ENCODE peak calls at places on chromosomes 6 and 20, in six cellular contexts. U is RPMI8226, N is NCI-H774, F is AG09319, C is BJ, K is stromal cell of bone marrow. M is an unnamed sample.

GRCh38 chr6:161498359-161498758 is 224.5 kb upstream of the AGPAT4 start:
- DNase-seq in U (peak), N (no peak), F (peak), C (no peak), K (peak), M (peak)

GRCh38 chr6:99189823-99190721 is 159.4 kb downstream of the FAXC start:
- DNase-seq in U (no peak), N (no peak), F (no peak), C (no peak), K (no peak), M (no peak)

GRCh38 chr6:166244353-166245045 is 63.7 kb downstream of the PRR18 start:
- DNase-seq in U (no peak), N (no peak), F (no peak), C (no peak), K (no peak), M (no peak)

GRCh38 chr6:946546-946945 is 253.6 kb upstream of the EXOC2 start:
- DNase-seq in U (no peak), N (no peak), F (peak), C (peak), K (peak), M (peak)

GRCh38 chr6:129812145-129812777 is 48.9 kb downstream of the TMEM244 start:
- DNase-seq in U (no peak), N (no peak), F (no peak), C (no peak), K (no peak), M (no peak)

GRCh38 chr6:136784910-136785746 is 7.1 kb downstream of the MAP3K5 start:
- DNase-seq in U (peak), N (no peak), F (no peak), C (no peak), K (no peak), M (no peak)

GRCh38 chr6:166640342-166641043 is 13.4 kb upstream of the RPS6KA2 start:
- DNase-seq in U (no peak), N (no peak), F (no peak), C (no peak), K (no peak), M (no peak)

GRCh38 chr6:116945809-116946208 is 68.8 kb downstream of the RFX6 start:
- DNase-seq in U (no peak), N (no peak), F (no peak), C (no peak), K (no peak), M (no peak)

GRCh38 chr6:8481727-8482126 is 46.4 kb upstream of the SLC35B3 start:
- DNase-seq in U (peak), N (no peak), F (no peak), C (no peak), K (no peak), M (peak)

GRCh38 chr6:162638931-162639574 is 88.5 kb downstream of the PRKN start:
- DNase-seq in U (no peak), N (no peak), F (no peak), C (no peak), K (no peak), M (no peak)

GRCh38 chr6:139647816-139648215 is 273.4 kb upstream of the CITED2 start:
- DNase-seq in U (no peak), N (no peak), F (no peak), C (no peak), K (no peak), M (no peak)

GRCh38 chr6:32852018-32852843 is 1.3 kb downstream of the TAP1 start:
- DNase-seq in U (no peak), N (no peak), F (no peak), C (no peak), K (no peak), M (no peak)

GRCh38 chr20:4896971-4897497 is 104.3 kb downstream of the SLC23A2 start:
- DNase-seq in U (peak), N (no peak), F (no peak), C (no peak), K (no peak), M (no peak)

GRCh38 chr6:159037746-159038290 is 7.0 kb downstream of the TAGAP start:
- DNase-seq in U (no peak), N (no peak), F (no peak), C (no peak), K (no peak), M (no peak)

GRCh38 chr20:23332467-23332866 is 18.1 kb upstream of the NXT1 start:
- DNase-seq in U (no peak), N (no peak), F (no peak), C (no peak), K (no peak), M (no peak)

GRCh38 chr6:2763345-2763841 is 1.8 kb upstream of the WRNIP1 start:
- DNase-seq in U (no peak), N (no peak), F (no peak), C (no peak), K (no peak), M (no peak)

GRCh38 chr20:9508240-9508661 is 6.1 kb upstream of the LAMP5 start:
- DNase-seq in U (no peak), N (no peak), F (no peak), C (no peak), K (no peak), M (no peak)

GRCh38 chr6:31900917-31901414 is 920 bp downstream of the ZBTB12 start:
- DNase-seq in U (no peak), N (no peak), F (no peak), C (no peak), K (no peak), M (no peak)

GRCh38 chr20:34600892-34601653 is 42.6 kb downstream of the MAP1LC3A start:
- DNase-seq in U (no peak), N (no peak), F (no peak), C (no peak), K (no peak), M (no peak)

GRCh38 chr20:478949-479429 is 16.7 kb upstream of the TBC1D20 start:
- DNase-seq in U (peak), N (peak), F (peak), C (no peak), K (no peak), M (peak)

GRCh38 chr6:11747021-11747420 is 31.6 kb downstream of the ADTRP start:
- DNase-seq in U (no peak), N (no peak), F (no peak), C (no peak), K (no peak), M (no peak)

GRCh38 chr6:160238786-160239751 is 19.6 kb downstream of the SLC22A2 start:
- DNase-seq in U (no peak), N (no peak), F (no peak), C (no peak), K (no peak), M (no peak)

GRCh38 chr6:87722831-87723726 is 21.0 kb upstream of the AKIRIN2 start:
- DNase-seq in U (peak), N (peak), F (peak), C (peak), K (peak), M (peak)

GRCh38 chr6:91691449-91691848 is 1104.6 kb upstream of the MAP3K7 start:
- DNase-seq in U (no peak), N (no peak), F (no peak), C (no peak), K (no peak), M (no peak)

GRCh38 chr6:111267764-111268333 is 180.5 kb downstream of the SLC16A10 start:
- DNase-seq in U (no peak), N (no peak), F (no peak), C (no peak), K (no peak), M (no peak)

GRCh38 chr20:5222919-5223634 is 93.7 kb downstream of the PROKR2 start:
- DNase-seq in U (peak), N (peak), F (peak), C (peak), K (peak), M (peak)

GRCh38 chr6:36349240-36349639 is 12.6 kb upstream of the BNIP5 start:
- DNase-seq in U (peak), N (peak), F (no peak), C (no peak), K (no peak), M (no peak)

GRCh38 chr20:45792513-45793118 is 862 bp downstream of the DNTTIP1 start:
- DNase-seq in U (no peak), N (no peak), F (no peak), C (no peak), K (no peak), M (no peak)

GRCh38 chr20:45626540-45626939 is 3.0 kb upstream of the WFDC10A start:
- DNase-seq in U (no peak), N (no peak), F (no peak), C (no peak), K (no peak), M (no peak)

GRCh38 chr20:44600758-44601562 is 18.6 kb downstream of the PKIG start:
- DNase-seq in U (no peak), N (no peak), F (no peak), C (no peak), K (no peak), M (no peak)

GRCh38 chr20:21241400-21241799 is 61.7 kb upstream of the XRN2 start:
- DNase-seq in U (no peak), N (peak), F (no peak), C (no peak), K (no peak), M (no peak)

GRCh38 chr6:47567586-47567985 is 90.0 kb downstream of the CD2AP start:
- DNase-seq in U (no peak), N (no peak), F (no peak), C (no peak), K (no peak), M (no peak)

GRCh38 chr20:8039048-8039447 is 19.5 kb upstream of the TMX4 start:
- DNase-seq in U (no peak), N (no peak), F (no peak), C (no peak), K (no peak), M (no peak)

GRCh38 chr20:33012327-33013189 is 5.1 kb downstream of the BPIFB2 start:
- DNase-seq in U (no peak), N (no peak), F (no peak), C (no peak), K (no peak), M (no peak)

GRCh38 chr20:35207950-35208611 is 18.4 kb upstream of the MMP24 start:
- DNase-seq in U (peak), N (peak), F (peak), C (no peak), K (peak), M (peak)

GRCh38 chr6:113980937-113981554 is 10.1 kb upstream of the HDAC2 start:
- DNase-seq in U (peak), N (no peak), F (no peak), C (no peak), K (no peak), M (no peak)

GRCh38 chr6:158810149-158811095 is 8.7 kb downstream of the EZR start:
- DNase-seq in U (no peak), N (no peak), F (no peak), C (no peak), K (no peak), M (no peak)

GRCh38 chr6:35796236-35796635 is 887 bp downstream of the CLPS start:
- DNase-seq in U (no peak), N (no peak), F (no peak), C (no peak), K (no peak), M (no peak)

GRCh38 chr6:134183844-134184243 is 131.4 kb upstream of the SLC2A12 start:
- DNase-seq in U (no peak), N (no peak), F (no peak), C (no peak), K (no peak), M (no peak)

GRCh38 chr6:152673233-152673632 is 24.5 kb upstream of the MYCT1 start:
- DNase-seq in U (no peak), N (no peak), F (no peak), C (no peak), K (peak), M (no peak)

M was measured in HFF-Myc.